ENCODE peak calls at places on chromosomes 12 and 14, in nine cellular contexts. One of them, this sample, is unnamed.

GRCh38 chr14:93648440-93649168 is 139.7 kb downstream of the PRIMA1 start:
- DNase-seq in stromal cell of bone marrow: no peak
- DNase-seq in Calu3: peak; percentile 29
- DNase-seq in iris pigment epithelial cell: no peak
- DNase-seq in aorta: no peak
- DNase-seq in A549: peak; percentile 3
- DNase-seq in pulmonary artery endothelial cell: no peak
- DNase-seq in Ammon's horn: peak; percentile 12
- DNase-seq in lung microvascular endothelial cell: no peak
- DNase-seq in this sample: no peak

GRCh38 chr12:118981285-118982201 is at the start of gene SRRM4:
- DNase-seq in A549: no peak
- DNase-seq in stromal cell of bone marrow: no peak
- DNase-seq in pulmonary artery endothelial cell: no peak
- DNase-seq in lung microvascular endothelial cell: no peak
- DNase-seq in Ammon's horn: peak; percentile 71
- DNase-seq in iris pigment epithelial cell: no peak
- DNase-seq in aorta: no peak
- DNase-seq in Calu3: no peak
- DNase-seq in this sample: no peak

GRCh38 chr12:101501410-101502045 is 26.4 kb downstream of the SPIC start:
- DNase-seq in iris pigment epithelial cell: peak; percentile 76
- DNase-seq in aorta: no peak
- DNase-seq in stromal cell of bone marrow: no peak
- DNase-seq in pulmonary artery endothelial cell: no peak
- DNase-seq in lung microvascular endothelial cell: no peak
- DNase-seq in A549: no peak
- DNase-seq in Ammon's horn: no peak
- DNase-seq in Calu3: peak; percentile 15
- DNase-seq in this sample: no peak

GRCh38 chr14:23569443-23570151 is 2.0 kb upstream of the AP1G2 start:
- DNase-seq in Ammon's horn: peak; percentile 90
- DNase-seq in iris pigment epithelial cell: no peak
- DNase-seq in Calu3: peak; percentile 42
- DNase-seq in aorta: no peak
- DNase-seq in pulmonary artery endothelial cell: no peak
- DNase-seq in stromal cell of bone marrow: no peak
- DNase-seq in A549: no peak
- DNase-seq in lung microvascular endothelial cell: no peak
- DNase-seq in this sample: no peak

GRCh38 chr12:108814462-108815211 is 42.7 kb downstream of the SSH1 start:
- DNase-seq in A549: no peak
- DNase-seq in Ammon's horn: no peak
- DNase-seq in lung microvascular endothelial cell: peak; percentile 81
- DNase-seq in aorta: no peak
- DNase-seq in pulmonary artery endothelial cell: no peak
- DNase-seq in iris pigment epithelial cell: no peak
- DNase-seq in Calu3: no peak
- DNase-seq in stromal cell of bone marrow: no peak
- DNase-seq in this sample: no peak

GRCh38 chr12:48770756-48771155 is 18.1 kb downstream of the ADCY6 start:
- DNase-seq in stromal cell of bone marrow: no peak
- DNase-seq in A549: no peak
- DNase-seq in Calu3: no peak
- DNase-seq in pulmonary artery endothelial cell: no peak
- DNase-seq in aorta: no peak
- DNase-seq in lung microvascular endothelial cell: no peak
- DNase-seq in Ammon's horn: no peak
- DNase-seq in iris pigment epithelial cell: no peak
- DNase-seq in this sample: no peak

GRCh38 chr12:113439606-113440030 is 17.4 kb downstream of the SDSL start:
- DNase-seq in lung microvascular endothelial cell: peak; percentile 59
- DNase-seq in iris pigment epithelial cell: peak; percentile 34
- DNase-seq in stromal cell of bone marrow: no peak
- DNase-seq in pulmonary artery endothelial cell: no peak
- DNase-seq in A549: peak; percentile 74
- DNase-seq in Ammon's horn: peak; percentile 39
- DNase-seq in Calu3: peak; percentile 68
- DNase-seq in aorta: no peak
- DNase-seq in this sample: no peak

GRCh38 chr14:72948481-72949138 is 22.3 kb downstream of the DCAF4 start:
- DNase-seq in lung microvascular endothelial cell: peak; percentile 75
- DNase-seq in A549: peak; percentile 50
- DNase-seq in stromal cell of bone marrow: peak; percentile 43
- DNase-seq in pulmonary artery endothelial cell: no peak
- DNase-seq in Ammon's horn: peak; percentile 61
- DNase-seq in aorta: peak; percentile 77
- DNase-seq in iris pigment epithelial cell: peak; percentile 65
- DNase-seq in Calu3: peak; percentile 71
- DNase-seq in this sample: peak; percentile 40

GRCh38 chr14:103385994-103386491 is 828 bp downstream of the MARK3 start:
- DNase-seq in lung microvascular endothelial cell: peak; percentile 44
- DNase-seq in Calu3: peak; percentile 20
- DNase-seq in Ammon's horn: no peak
- DNase-seq in A549: no peak
- DNase-seq in pulmonary artery endothelial cell: no peak
- DNase-seq in iris pigment epithelial cell: peak; percentile 55
- DNase-seq in aorta: peak; percentile 59
- DNase-seq in stromal cell of bone marrow: no peak
- DNase-seq in this sample: peak; percentile 24

GRCh38 chr14:60161176-60162107 is 3.8 kb downstream of the DHRS7 start:
- DNase-seq in stromal cell of bone marrow: no peak
- DNase-seq in iris pigment epithelial cell: peak; percentile 34
- DNase-seq in aorta: no peak
- DNase-seq in pulmonary artery endothelial cell: no peak
- DNase-seq in A549: no peak
- DNase-seq in lung microvascular endothelial cell: no peak
- DNase-seq in Calu3: no peak
- DNase-seq in Ammon's horn: no peak
- DNase-seq in this sample: no peak

GRCh38 chr12:1873531-1874149 is 44.8 kb downstream of the CACNA2D4 start:
- DNase-seq in Ammon's horn: peak; percentile 27
- DNase-seq in iris pigment epithelial cell: no peak
- DNase-seq in Calu3: no peak
- DNase-seq in lung microvascular endothelial cell: no peak
- DNase-seq in aorta: no peak
- DNase-seq in A549: no peak
- DNase-seq in stromal cell of bone marrow: no peak
- DNase-seq in pulmonary artery endothelial cell: no peak
- DNase-seq in this sample: no peak

GRCh38 chr12:114013601-114014345 is 47.6 kb upstream of the RBM19 start:
- DNase-seq in Calu3: peak; percentile 18
- DNase-seq in lung microvascular endothelial cell: no peak
- DNase-seq in Ammon's horn: no peak
- DNase-seq in pulmonary artery endothelial cell: no peak
- DNase-seq in iris pigment epithelial cell: peak; percentile 11
- DNase-seq in stromal cell of bone marrow: no peak
- DNase-seq in aorta: no peak
- DNase-seq in A549: no peak
- DNase-seq in this sample: no peak

GRCh38 chr12:95623554-95624170 is 72.4 kb upstream of the USP44 start:
- DNase-seq in Ammon's horn: peak; percentile 56
- DNase-seq in iris pigment epithelial cell: peak; percentile 82
- DNase-seq in aorta: peak; percentile 82
- DNase-seq in lung microvascular endothelial cell: peak; percentile 85
- DNase-seq in stromal cell of bone marrow: peak; percentile 68
- DNase-seq in Calu3: peak; percentile 78
- DNase-seq in pulmonary artery endothelial cell: peak; percentile 85
- DNase-seq in A549: peak; percentile 82
- DNase-seq in this sample: peak; percentile 19

GRCh38 chr14:53955671-53956426 is 776 bp downstream of the BMP4 start:
- DNase-seq in pulmonary artery endothelial cell: no peak
- DNase-seq in Ammon's horn: no peak
- DNase-seq in stromal cell of bone marrow: no peak
- DNase-seq in lung microvascular endothelial cell: peak; percentile 65
- DNase-seq in aorta: peak; percentile 86
- DNase-seq in A549: no peak
- DNase-seq in Calu3: peak; percentile 67
- DNase-seq in iris pigment epithelial cell: no peak
- DNase-seq in this sample: no peak

GRCh38 chr12:103841690-103842584 is 903 bp upstream of the NT5DC3 start:
- DNase-seq in stromal cell of bone marrow: peak; percentile 44
- DNase-seq in lung microvascular endothelial cell: peak; percentile 30
- DNase-seq in pulmonary artery endothelial cell: no peak
- DNase-seq in iris pigment epithelial cell: peak; percentile 89
- DNase-seq in Ammon's horn: peak; percentile 20
- DNase-seq in aorta: peak; percentile 67
- DNase-seq in A549: peak; percentile 71
- DNase-seq in Calu3: peak; percentile 84
- DNase-seq in this sample: peak; percentile 14

GRCh38 chr12:75550401-75550851 is 39.0 kb upstream of the KRR1 start:
- DNase-seq in stromal cell of bone marrow: no peak
- DNase-seq in lung microvascular endothelial cell: peak; percentile 58
- DNase-seq in aorta: no peak
- DNase-seq in Calu3: no peak
- DNase-seq in pulmonary artery endothelial cell: peak; percentile 19
- DNase-seq in Ammon's horn: no peak
- DNase-seq in iris pigment epithelial cell: no peak
- DNase-seq in A549: no peak
- DNase-seq in this sample: no peak

GRCh38 chr14:90400904-90401561 is 4.2 kb downstream of the CALM1 start:
- DNase-seq in Calu3: no peak
- DNase-seq in Ammon's horn: no peak
- DNase-seq in lung microvascular endothelial cell: no peak
- DNase-seq in A549: no peak
- DNase-seq in stromal cell of bone marrow: no peak
- DNase-seq in pulmonary artery endothelial cell: no peak
- DNase-seq in aorta: no peak
- DNase-seq in iris pigment epithelial cell: no peak
- DNase-seq in this sample: no peak

GRCh38 chr14:99136047-99136400 is 136.0 kb downstream of the BCL11B start:
- DNase-seq in Ammon's horn: no peak
- DNase-seq in iris pigment epithelial cell: no peak
- DNase-seq in A549: no peak
- DNase-seq in pulmonary artery endothelial cell: no peak
- DNase-seq in Calu3: no peak
- DNase-seq in lung microvascular endothelial cell: no peak
- DNase-seq in stromal cell of bone marrow: no peak
- DNase-seq in aorta: peak; percentile 34
- DNase-seq in this sample: no peak

GRCh38 chr12:6428326-6428725 is 16.4 kb upstream of the CD27 start:
- DNase-seq in Ammon's horn: no peak
- DNase-seq in A549: no peak
- DNase-seq in Calu3: no peak
- DNase-seq in pulmonary artery endothelial cell: no peak
- DNase-seq in lung microvascular endothelial cell: no peak
- DNase-seq in stromal cell of bone marrow: no peak
- DNase-seq in aorta: no peak
- DNase-seq in iris pigment epithelial cell: no peak
- DNase-seq in this sample: no peak

GRCh38 chr14:60381909-60382308 is 104.0 kb downstream of the C14orf39 start:
- DNase-seq in Calu3: no peak
- DNase-seq in aorta: no peak
- DNase-seq in lung microvascular endothelial cell: no peak
- DNase-seq in pulmonary artery endothelial cell: no peak
- DNase-seq in iris pigment epithelial cell: no peak
- DNase-seq in Ammon's horn: no peak
- DNase-seq in stromal cell of bone marrow: no peak
- DNase-seq in A549: no peak
- DNase-seq in this sample: no peak

GRCh38 chr12:133206390-133206789 is 25.1 kb downstream of the ZNF268 start:
- DNase-seq in Ammon's horn: no peak
- DNase-seq in stromal cell of bone marrow: no peak
- DNase-seq in Calu3: no peak
- DNase-seq in iris pigment epithelial cell: no peak
- DNase-seq in aorta: no peak
- DNase-seq in lung microvascular endothelial cell: no peak
- DNase-seq in A549: no peak
- DNase-seq in pulmonary artery endothelial cell: no peak
- DNase-seq in this sample: no peak

GRCh38 chr12:56288705-56289387 is 11.3 kb downstream of the CS start:
- DNase-seq in iris pigment epithelial cell: no peak
- DNase-seq in lung microvascular endothelial cell: no peak
- DNase-seq in A549: no peak
- DNase-seq in stromal cell of bone marrow: no peak
- DNase-seq in aorta: no peak
- DNase-seq in Calu3: no peak
- DNase-seq in pulmonary artery endothelial cell: no peak
- DNase-seq in Ammon's horn: no peak
- DNase-seq in this sample: no peak

GRCh38 chr14:63564318-63564717 is 21.1 kb upstream of the PPP2R5E start:
- DNase-seq in Calu3: peak; percentile 31
- DNase-seq in aorta: peak; percentile 49
- DNase-seq in pulmonary artery endothelial cell: no peak
- DNase-seq in stromal cell of bone marrow: peak; percentile 23
- DNase-seq in lung microvascular endothelial cell: no peak
- DNase-seq in Ammon's horn: no peak
- DNase-seq in A549: no peak
- DNase-seq in iris pigment epithelial cell: peak; percentile 32
- DNase-seq in this sample: no peak

GRCh38 chr14:67137744-67138371 is 51.4 kb upstream of the GARIN2 start:
- DNase-seq in Calu3: no peak
- DNase-seq in pulmonary artery endothelial cell: no peak
- DNase-seq in aorta: no peak
- DNase-seq in lung microvascular endothelial cell: peak; percentile 43
- DNase-seq in A549: peak; percentile 11
- DNase-seq in Ammon's horn: no peak
- DNase-seq in iris pigment epithelial cell: peak; percentile 22
- DNase-seq in stromal cell of bone marrow: peak; percentile 1
- DNase-seq in this sample: no peak